ENCODE peak calls at places on chromosomes 5 and 9, in six cellular contexts. E, X, F, B, M and C are unnamed samples.

GRCh38 chr5:150626853-150627276 is 13.6 kb upstream of the SYNPO start:
- DNase-seq in M (no peak), F (no peak), X (no peak), B (no peak), E (no peak), C (no peak)

GRCh38 chr9:135500525-135501260 is at the start of gene MRPS2:
- DNase-seq in E (peak), M (peak), X (peak), B (peak), F (peak), C (peak)

GRCh38 chr9:91884746-91885687 is 65.0 kb downstream of the ROR2 start:
- DNase-seq in F (no peak), B (no peak), E (no peak), X (no peak), M (no peak), C (no peak)

GRCh38 chr5:149583394-149583793 is 2.1 kb downstream of the ARHGEF37 start:
- DNase-seq in F (no peak), M (peak), B (no peak), E (no peak), X (peak), C (no peak)

GRCh38 chr5:72523960-72524582 is 16.9 kb upstream of the ZNF366 start:
- DNase-seq in M (no peak), E (no peak), F (no peak), X (no peak), B (no peak), C (no peak)

GRCh38 chr5:169635933-169636332 is 1.1 kb upstream of the DOCK2 start:
- DNase-seq in F (no peak), X (no peak), M (no peak), B (no peak), E (no peak), C (no peak)

GRCh38 chr5:155082401-155082800 is 68.8 kb downstream of the KIF4B start:
- DNase-seq in E (no peak), X (no peak), M (no peak), B (no peak), F (no peak), C (no peak)

GRCh38 chr5:137312060-137312459 is 187.1 kb downstream of the SPOCK1 start:
- DNase-seq in X (no peak), F (no peak), E (no peak), B (no peak), M (peak), C (no peak)

GRCh38 chr5:91224459-91224858 is 158.7 kb downstream of the ARRDC3 start:
- DNase-seq in B (no peak), M (no peak), X (no peak), E (no peak), F (no peak), C (no peak)

GRCh38 chr9:137027369-137028012 is 546 bp downstream of the ABCA2 start:
- DNase-seq in X (no peak), B (no peak), F (no peak), M (no peak), E (no peak), C (no peak)

GRCh38 chr9:88747768-88748167 is 212.8 kb downstream of the NXNL2 start:
- DNase-seq in F (no peak), E (no peak), M (no peak), B (no peak), X (no peak), C (no peak)